ENCODE peak calls at places on chromosomes 5 and 9, in ten cellular contexts. F, K, T, A, R, I, N, L, U and S are unnamed samples.

GRCh38 chr5:89307972-89308371 is 425.0 kb upstream of the MEF2C start:
- DNase-seq in A (no peak), L (no peak), T (no peak), K (no peak), N (no peak), F (no peak), R (no peak), I (no peak), U (no peak), S (no peak)

GRCh38 chr9:86644315-86645034 is 290.3 kb upstream of the TUT7 start:
- DNase-seq in T (no peak), R (no peak), U (no peak), N (no peak), K (no peak), A (no peak), F (no peak), I (no peak), L (no peak), S (no peak)

GRCh38 chr9:121645853-121646807 is 5.3 kb upstream of the DAB2IP start:
- DNase-seq in N (no peak), K (no peak), I (no peak), F (no peak), U (no peak), A (no peak), R (no peak), T (no peak), L (no peak), S (no peak)

GRCh38 chr9:91820949-91821880 is 128.8 kb downstream of the ROR2 start:
- DNase-seq in N (no peak), T (peak), I (no peak), L (peak), A (no peak), K (no peak), F (no peak), U (no peak), R (no peak), S (no peak)

GRCh38 chr9:135228345-135228982 is 141.0 kb downstream of the OLFM1 start:
- DNase-seq in A (no peak), K (no peak), F (no peak), U (no peak), N (no peak), T (no peak), I (no peak), L (no peak), R (no peak), S (no peak)

GRCh38 chr9:128928624-128929023 is 7.8 kb downstream of the PHYHD1 start:
- DNase-seq in U (no peak), K (no peak), A (no peak), F (no peak), L (no peak), R (no peak), N (no peak), I (no peak), T (no peak), S (no peak)

GRCh38 chr9:83512621-83513020 is 25.6 kb downstream of the FRMD3 start:
- DNase-seq in N (no peak), A (no peak), L (no peak), F (no peak), K (no peak), T (no peak), R (no peak), I (no peak), U (no peak), S (no peak)

GRCh38 chr5:110054240-110054639 is 364.5 kb downstream of the MAN2A1 start:
- DNase-seq in L (peak), U (peak), A (no peak), K (peak), N (peak), R (peak), T (peak), I (peak), F (no peak), S (peak)

GRCh38 chr5:93022770-93023169 is 558.2 kb downstream of the NR2F1-AS1 start:
- DNase-seq in A (no peak), T (peak), I (no peak), K (no peak), U (no peak), F (no peak), N (peak), L (no peak), R (no peak), S (no peak)

GRCh38 chr5:129903466-129904101 is 681 bp upstream of the CHSY3 start:
- DNase-seq in I (no peak), U (no peak), A (peak), L (no peak), T (no peak), K (no peak), F (no peak), R (no peak), N (no peak), S (no peak)

GRCh38 chr5:174503461-174504265 is 220.7 kb upstream of the MSX2 start:
- DNase-seq in I (no peak), N (peak), F (no peak), T (peak), U (no peak), L (no peak), R (no peak), K (peak), A (peak), S (no peak)

GRCh38 chr5:76941000-76941399 is 11.8 kb upstream of the CRHBP start:
- DNase-seq in U (no peak), A (no peak), N (no peak), L (no peak), F (no peak), K (no peak), I (no peak), R (no peak), T (peak), S (no peak)

GRCh38 chr5:135306557-135306956 is 92.5 kb downstream of the MACROH2A1 start:
- DNase-seq in U (no peak), K (no peak), R (no peak), L (no peak), T (no peak), I (no peak), A (no peak), N (no peak), F (no peak), S (no peak)

GRCh38 chr9:132673355-132673754 is 3.1 kb downstream of the GTF3C4 start:
- DNase-seq in N (no peak), L (peak), T (peak), A (no peak), K (peak), R (no peak), U (peak), F (no peak), I (no peak), S (no peak)

GRCh38 chr5:97400537-97400936 is 217.5 kb upstream of the RIOK2 start:
- DNase-seq in L (no peak), T (no peak), F (no peak), K (no peak), A (no peak), N (no peak), U (no peak), I (no peak), R (no peak), S (no peak)

GRCh38 chr5:125597338-125597737 is 825.9 kb upstream of the GRAMD2B start:
- DNase-seq in L (peak), T (peak), U (no peak), K (peak), I (no peak), A (no peak), N (peak), F (no peak), R (no peak), S (no peak)